ENCODE peak calls at places on chromosomes 4 and X, in eight cellular contexts. Q is adrenal gland, W is HepG2, S is IMR-90, Y is GM12892, P is vagina, L is upper lobe of left lung, H is stomach. U is an unnamed sample.

GRCh38 chr4:66681962-66682361 is 863.3 kb downstream of the CENPC start:
- DNase-seq in P (no peak), Y (no peak), H (no peak), W (no peak), Q (no peak), L (no peak), S (peak), U (no peak)

GRCh38 chrX:131060147-131060546 is 2.0 kb downstream of the ARHGAP36 start:
- DNase-seq in W (no peak), Q (no peak), L (no peak), S (no peak), H (no peak), P (no peak), Y (no peak), U (no peak)

GRCh38 chr4:15667006-15667405 is 11.8 kb upstream of the FBXL5 start:
- DNase-seq in S (no peak), P (no peak), H (no peak), Q (no peak), Y (no peak), W (no peak), L (no peak), U (no peak)

GRCh38 chr4:74114234-74114633 is 15.2 kb upstream of the CXCL2 start:
- DNase-seq in W (no peak), S (peak), L (no peak), Y (no peak), P (no peak), Q (no peak), H (no peak), U (no peak)

GRCh38 chr4:150366487-150366999 is 215.4 kb upstream of the MAB21L2 start:
- DNase-seq in Q (no peak), S (no peak), Y (no peak), P (no peak), H (no peak), W (no peak), L (no peak), U (no peak)

GRCh38 chr4:163072222-163072621 is 94.5 kb downstream of the NAF1 start:
- DNase-seq in P (no peak), H (no peak), S (no peak), Q (no peak), L (no peak), W (no peak), Y (no peak), U (no peak)

GRCh38 chrX:29580560-29580959 is 634.8 kb upstream of the MAGEB2 start:
- DNase-seq in P (no peak), L (no peak), Y (no peak), S (no peak), W (no peak), Q (no peak), H (no peak), U (no peak)

GRCh38 chr4:184282251-184282713 is 64.6 kb upstream of the ENPP6 start:
- DNase-seq in P (no peak), L (peak), Y (no peak), H (peak), W (peak), S (no peak), Q (no peak), U (no peak)

GRCh38 chrX:136954930-136955329 is 74.4 kb upstream of the RBMX start:
- DNase-seq in S (peak), P (no peak), L (no peak), W (peak), Y (no peak), H (no peak), Q (no peak), U (no peak)

GRCh38 chr4:93199492-93199891 is 629.1 kb upstream of the ATOH1 start:
- DNase-seq in H (no peak), Y (no peak), W (peak), Q (peak), S (peak), P (no peak), L (no peak), U (peak)

GRCh38 chrX:68060506-68061205 is 372.6 kb downstream of the OPHN1 start:
- DNase-seq in Y (no peak), L (no peak), W (no peak), H (no peak), S (no peak), Q (peak), P (no peak), U (no peak)

GRCh38 chr4:87707279-87707918 is 57.3 kb downstream of the DMP1 start:
- DNase-seq in W (no peak), L (no peak), S (no peak), Q (no peak), H (no peak), Y (no peak), P (no peak), U (no peak)

GRCh38 chr4:119695216-119695615 is 66.6 kb upstream of the PDE5A start:
- DNase-seq in P (no peak), L (no peak), Q (no peak), S (peak), W (no peak), Y (no peak), H (no peak), U (no peak)

GRCh38 chr4:55435136-55435535 is 39.4 kb downstream of the TMEM165 start:
- DNase-seq in W (no peak), S (peak), H (no peak), L (no peak), P (no peak), Q (no peak), Y (no peak), U (no peak)

DNA sequence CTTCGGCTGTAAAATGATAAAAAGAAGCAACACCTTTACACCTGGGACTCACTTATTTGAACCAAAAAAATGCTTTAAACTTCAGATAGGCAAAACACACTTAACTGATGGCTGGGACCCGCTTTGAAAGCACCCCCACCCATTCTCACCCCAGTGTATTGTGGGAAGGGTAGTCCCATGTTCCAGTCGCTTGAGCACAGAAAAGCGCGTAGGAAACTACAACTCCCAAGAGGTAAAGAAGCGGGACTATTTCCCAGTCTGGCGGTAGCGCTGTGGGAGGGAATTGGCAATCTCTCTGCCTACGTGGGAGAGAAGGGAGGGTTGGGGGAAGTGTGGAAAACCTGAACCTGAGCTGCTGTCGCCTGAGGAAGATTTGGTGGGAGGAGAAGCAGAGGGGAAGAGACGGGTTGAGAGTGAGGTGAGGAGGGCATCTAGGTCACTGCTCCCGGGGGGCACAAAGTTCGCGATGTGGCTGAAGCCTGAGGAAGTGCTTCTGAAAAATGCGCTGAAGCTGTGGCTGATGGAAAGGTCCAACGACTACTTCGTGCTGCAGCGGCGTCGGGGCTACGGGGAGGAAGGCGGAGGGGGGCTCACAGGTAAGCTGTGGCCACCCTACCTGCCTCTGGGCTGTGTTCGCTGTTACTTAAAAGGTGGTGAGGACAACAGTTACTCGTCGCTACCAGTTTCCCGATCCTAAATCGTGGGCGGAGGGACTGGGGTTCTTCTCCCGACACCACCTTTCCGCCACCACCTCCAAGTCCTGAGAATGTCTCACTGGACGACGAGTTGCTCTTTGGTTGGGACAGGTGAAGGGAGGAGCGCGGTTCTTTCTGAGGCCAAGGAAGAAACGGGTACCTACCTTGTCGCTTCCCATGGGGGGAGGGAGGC is at the start of gene TBC1D8B:
- DNase-seq in P (no peak), S (peak), H (peak), L (peak), Y (peak), W (peak), Q (peak), U (peak)
- TF ChIP-seq POLR2A in P (peak), S (peak), H (no peak), L (peak), Y (no peak), W (no peak), Q (no peak), U (peak)

GRCh38 chrX:20267599-20267923 is 852 bp upstream of the RPS6KA3 start:
- DNase-seq in S (peak), L (no peak), P (no peak), Y (no peak), W (no peak), Q (no peak), H (no peak), U (no peak)

GRCh38 chrX:20265726-20266681 is 705 bp downstream of the RPS6KA3 start:
- DNase-seq in S (peak), H (no peak), W (no peak), Y (peak), L (peak), P (no peak), Q (peak), U (no peak)

GRCh38 chrX:20263474-20263873 is 3.2 kb downstream of the RPS6KA3 start:
- DNase-seq in S (peak), Y (no peak), P (no peak), L (no peak), W (no peak), H (no peak), Q (no peak), U (no peak)

GRCh38 chrX:20266810-20267598 is at the start of gene RPS6KA3:
- DNase-seq in S (peak), P (no peak), H (peak), L (peak), W (peak), Y (peak), Q (peak), U (no peak)

DNA sequence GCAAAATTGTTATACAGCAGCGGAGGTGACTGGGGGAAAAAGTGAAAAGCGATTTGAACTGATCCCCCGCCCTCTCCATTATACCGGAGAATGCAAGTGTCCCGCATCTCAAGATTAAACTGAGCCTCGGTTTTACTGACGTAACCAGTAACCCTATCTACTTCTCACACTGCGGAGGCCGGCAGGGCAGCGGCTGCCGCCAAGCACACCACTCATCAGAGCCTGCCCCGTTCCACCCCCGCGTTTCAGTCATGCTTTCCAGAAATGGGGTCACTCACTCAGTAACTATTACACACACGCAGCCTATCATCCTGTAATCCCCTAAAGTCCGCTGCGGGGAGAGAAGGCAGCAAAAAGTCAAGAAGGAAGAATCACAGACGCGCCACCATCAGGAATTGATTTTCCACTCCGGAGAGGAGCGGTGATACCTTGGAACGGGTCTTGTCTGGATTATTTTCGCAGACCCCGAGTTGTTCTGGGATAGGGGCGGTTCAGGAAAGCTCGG is 1.4 kb downstream of the RPS6KA3 start:
- DNase-seq in Q (peak), S (peak), Y (peak), H (peak), L (peak), W (peak), P (no peak), U (no peak)
- TF ChIP-seq POLR2A in Q (peak), S (peak), Y (peak), H (no peak), L (peak), W (peak), P (peak), U (no peak)

GRCh38 chrX:30653415-30654131 is at the start of gene GK:
- DNase-seq in S (peak), Y (no peak), H (no peak), L (no peak), W (no peak), P (no peak), Q (peak), U (no peak)

GRCh38 chrX:30649859-30650258 is 3.4 kb upstream of the GK start:
- DNase-seq in S (peak), L (no peak), Q (no peak), W (peak), H (no peak), P (no peak), Y (no peak), U (no peak)

GRCh38 chrX:30657542-30658238 is 4.5 kb downstream of the GK start:
- DNase-seq in S (peak), W (no peak), Y (no peak), L (no peak), H (no peak), P (no peak), Q (no peak), U (no peak)

GRCh38 chrX:30654989-30655607 is 1.9 kb downstream of the GK start:
- DNase-seq in P (no peak), Q (no peak), H (no peak), S (peak), Y (no peak), W (no peak), L (no peak), U (no peak)

DNA sequence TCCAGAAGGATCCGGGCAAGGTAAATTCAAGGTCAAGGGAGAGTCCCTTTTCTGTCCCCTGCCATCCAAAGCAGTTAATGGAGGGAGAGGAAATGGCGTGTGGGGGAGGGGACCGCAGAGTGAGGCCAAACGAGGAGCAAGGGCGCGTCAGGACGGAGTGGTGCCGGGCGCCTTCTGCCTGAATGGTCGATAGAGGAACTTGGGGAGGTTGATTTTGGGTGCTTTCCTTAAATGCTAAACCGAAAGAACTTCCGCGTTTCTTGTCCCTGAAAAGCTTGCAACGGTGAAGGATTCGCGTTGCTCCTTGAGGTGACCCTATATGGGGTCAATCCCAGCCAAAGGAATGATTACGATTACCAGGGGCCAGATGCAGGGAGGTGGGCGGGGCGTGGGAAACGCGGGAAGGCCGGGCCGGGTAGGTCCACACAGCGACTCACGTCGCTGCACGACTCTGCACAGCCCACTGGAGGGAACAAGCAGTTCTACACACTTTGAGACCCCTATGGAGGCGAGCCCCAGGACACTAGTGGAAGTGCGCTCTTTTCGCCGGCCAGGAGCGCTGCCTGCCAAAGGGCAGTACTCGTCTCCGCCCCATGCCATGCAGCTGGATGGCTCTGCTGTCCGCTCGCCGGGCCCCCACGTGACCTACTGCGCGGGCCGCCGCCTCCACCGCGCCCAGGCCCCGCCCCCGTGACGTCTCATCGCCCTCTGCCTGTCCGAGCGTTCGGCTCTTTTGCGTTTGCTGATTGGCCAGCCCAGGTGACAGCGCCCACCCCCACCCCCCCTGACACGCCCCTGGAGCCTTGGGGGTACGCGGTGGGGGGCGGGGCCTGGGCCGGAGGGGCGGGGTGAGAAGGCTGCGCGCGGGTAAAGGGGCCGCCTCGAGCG is 452 bp upstream of the GK start:
- DNase-seq in W (peak), S (peak), L (peak), Q (peak), H (peak), Y (peak), P (no peak), U (peak)
- TF ChIP-seq POLR2A in W (peak), S (no peak), L (peak), Q (no peak), H (no peak), Y (peak), P (no peak), U (peak)

GRCh38 chr4:24472514-24473308 is 111.6 kb downstream of the DHX15 start:
- DNase-seq in W (peak), Y (peak), L (peak), S (peak), P (no peak), Q (peak), H (peak), U (peak)
- TF ChIP-seq POLR2A in W (no peak), Y (no peak), L (no peak), S (no peak), P (peak), Q (no peak), H (no peak), U (no peak)

DNA sequence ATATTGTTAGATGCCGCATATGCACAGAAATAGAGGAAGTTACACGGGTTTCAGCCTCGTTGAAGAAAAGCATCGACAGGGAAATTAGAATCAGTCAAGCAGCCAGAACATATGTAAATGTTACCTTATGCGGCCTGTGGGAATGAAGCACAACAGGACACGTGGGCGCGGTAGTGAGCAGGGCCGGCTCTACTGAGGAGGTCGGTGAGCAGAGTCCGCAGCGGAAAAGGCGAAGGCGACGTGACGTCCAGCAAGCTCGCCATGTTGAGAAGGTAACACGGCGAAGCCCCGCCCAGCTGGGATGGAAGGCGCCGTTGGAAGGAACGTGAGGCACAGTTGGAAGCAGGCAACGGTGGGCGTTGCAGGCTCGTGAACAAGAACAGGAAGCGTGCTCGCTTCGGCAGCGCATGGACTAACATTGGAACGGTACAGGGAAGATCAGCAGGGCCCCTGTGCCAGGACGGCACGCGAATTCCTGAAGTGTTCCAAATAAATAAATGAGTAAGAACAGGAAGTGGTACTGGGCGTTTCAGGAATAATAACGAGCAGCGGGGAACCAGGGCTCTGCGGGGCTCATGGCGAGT is 54.6 kb downstream of the MTNR1A start:
- DNase-seq in Y (no peak), W (no peak), S (peak), Q (no peak), L (no peak), P (peak), H (no peak), U (no peak)
- TF ChIP-seq POLR2A in Y (no peak), W (no peak), S (no peak), Q (no peak), L (no peak), P (no peak), H (no peak), U (no peak)

DNA sequence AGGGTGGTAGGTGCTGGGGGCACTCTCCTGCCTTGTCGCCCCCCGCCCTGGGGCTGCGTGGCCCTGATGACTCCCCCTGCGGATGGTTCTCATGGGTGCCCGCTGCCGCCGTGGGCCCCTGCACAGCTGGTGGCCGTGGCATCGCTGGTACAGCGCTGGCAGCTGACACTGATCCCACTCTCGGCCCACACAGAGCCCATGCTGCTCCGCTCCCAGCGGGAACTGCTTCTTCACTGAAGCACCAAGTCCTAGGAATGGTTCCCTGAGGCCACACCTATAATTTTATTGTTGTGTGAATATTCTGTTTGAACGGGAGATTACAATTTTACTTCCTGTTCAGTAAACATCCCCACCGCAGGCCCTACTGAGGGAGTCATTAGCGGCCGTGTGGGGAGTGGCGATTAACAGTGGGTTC is 138.6 kb upstream of the NKX1-1 start:
- DNase-seq in L (no peak), S (no peak), H (no peak), W (no peak), Y (no peak), Q (no peak), P (no peak), U (no peak)
- TF ChIP-seq POLR2A in L (no peak), S (no peak), H (no peak), W (no peak), Y (no peak), Q (no peak), P (no peak), U (no peak)

DNA sequence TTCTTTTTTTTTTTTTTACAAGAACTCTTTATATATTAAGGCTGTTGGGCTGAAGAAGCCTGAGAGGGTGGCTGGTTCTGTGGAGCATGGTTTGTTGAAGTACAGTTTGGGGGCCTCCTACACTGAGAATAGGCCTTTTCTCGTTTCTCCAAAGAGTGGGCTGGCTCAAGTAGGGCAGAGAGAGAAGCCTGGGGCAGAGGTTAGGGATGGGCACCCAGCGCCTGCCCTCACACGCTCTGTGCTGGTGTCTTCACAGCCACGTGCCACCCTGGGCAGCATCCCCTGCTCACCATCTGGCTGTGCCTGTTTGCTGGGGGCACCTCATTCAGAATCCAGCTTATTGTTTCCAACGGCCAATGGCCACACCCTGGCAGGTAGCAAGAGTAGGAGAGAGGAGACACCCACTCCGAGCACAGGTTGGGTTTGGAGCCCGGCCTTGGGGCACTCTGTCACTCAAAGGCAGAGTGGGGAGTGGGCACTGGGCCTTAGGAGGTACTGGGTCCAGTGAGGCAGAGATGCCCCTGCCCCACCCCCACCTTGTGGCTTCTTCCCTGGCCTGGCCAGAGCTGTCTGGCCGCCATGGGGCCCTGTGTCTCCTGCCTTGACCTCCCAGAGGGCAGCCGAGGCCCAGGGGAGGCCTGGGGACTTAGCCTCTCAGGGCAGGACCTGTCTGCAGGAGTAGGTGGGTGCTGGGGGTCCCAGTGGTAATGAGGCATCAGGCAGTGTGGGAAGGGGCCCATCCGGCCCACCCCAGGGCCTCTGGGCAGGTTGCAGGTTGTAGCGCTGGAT is 2.9 kb downstream of the MSANTD1 start:
- DNase-seq in Q (peak), H (no peak), S (no peak), Y (no peak), W (no peak), L (no peak), P (no peak), U (no peak)
- TF ChIP-seq POLR2A in Q (no peak), H (no peak), S (no peak), Y (no peak), W (no peak), L (no peak), P (no peak), U (no peak)

U was measured in H54.